ENCODE peak calls at places on chromosomes 16 and 17, in seven cellular contexts. P, Y, T, Q, A, S and G are unnamed samples.

GRCh38 chr17:50564916-50565315 is 4.4 kb downstream of the CACNA1G start:
- DNase-seq in P (no peak), Y (peak), T (no peak), Q (no peak), A (peak), S (no peak), G (no peak)

GRCh38 chr17:7929158-7930029 is at the start of gene KCNAB3:
- DNase-seq in P (no peak), Y (peak), T (no peak), Q (no peak), A (peak), S (peak), G (peak)

GRCh38 chr16:49559242-49559641 is 185.6 kb downstream of the C16orf78 start:
- DNase-seq in P (no peak), Y (no peak), T (no peak), Q (no peak), A (no peak), S (no peak), G (no peak)

GRCh38 chr17:75260679-75261335 is 599 bp downstream of the GGA3 start:
- DNase-seq in P (no peak), Y (no peak), T (no peak), Q (no peak), A (peak), S (no peak), G (no peak)

GRCh38 chr16:54290203-54291106 is 3.9 kb upstream of the IRX3 start:
- DNase-seq in P (no peak), Y (no peak), T (no peak), Q (no peak), A (no peak), S (no peak), G (no peak)

GRCh38 chr16:51152691-51153261 is 1.7 kb upstream of the SALL1 start:
- DNase-seq in P (no peak), Y (no peak), T (no peak), Q (no peak), A (peak), S (no peak), G (no peak)

GRCh38 chr16:29816694-29817441 is 916 bp downstream of the PAGR1 start:
- DNase-seq in P (no peak), Y (peak), T (no peak), Q (no peak), A (peak), S (no peak), G (no peak)

GRCh38 chr17:40121191-40121885 is 433 bp upstream of the MSL1 start:
- DNase-seq in P (no peak), Y (peak), T (no peak), Q (peak), A (peak), S (no peak), G (no peak)

GRCh38 chr17:68613739-68614298 is 12.7 kb upstream of the FAM20A start:
- DNase-seq in P (peak), Y (no peak), T (no peak), Q (no peak), A (peak), S (no peak), G (no peak)

GRCh38 chr16:75238853-75239371 is 12.5 kb downstream of the BCAR1 start:
- DNase-seq in P (no peak), Y (peak), T (no peak), Q (no peak), A (peak), S (no peak), G (no peak)

GRCh38 chr17:29212681-29213121 is 32.5 kb upstream of the MYO18A start:
- DNase-seq in P (no peak), Y (peak), T (no peak), Q (no peak), A (no peak), S (no peak), G (no peak)

GRCh38 chr16:77812856-77813523 is 24.6 kb downstream of the VAT1L start:
- DNase-seq in P (no peak), Y (no peak), T (no peak), Q (no peak), A (no peak), S (no peak), G (no peak)

GRCh38 chr17:63349478-63350000 is 96.6 kb downstream of the CYB561 start:
- DNase-seq in P (no peak), Y (no peak), T (no peak), Q (no peak), A (no peak), S (peak), G (peak)

GRCh38 chr17:71461504-71462197 is 659.2 kb upstream of the SOX9 start:
- DNase-seq in P (no peak), Y (no peak), T (no peak), Q (no peak), A (no peak), S (no peak), G (no peak)

GRCh38 chr16:88116121-88116900 is 165.1 kb downstream of the BANP start:
- DNase-seq in P (no peak), Y (no peak), T (no peak), Q (no peak), A (peak), S (no peak), G (peak)

GRCh38 chr17:78125976-78126894 is 2.3 kb downstream of the TMC6 start:
- DNase-seq in P (no peak), Y (no peak), T (no peak), Q (no peak), A (no peak), S (no peak), G (no peak)

GRCh38 chr16:68355447-68356248 is 44.8 kb downstream of the PRMT7 start:
- DNase-seq in P (no peak), Y (no peak), T (no peak), Q (no peak), A (no peak), S (no peak), G (no peak)

GRCh38 chr16:72427786-72428480 is 256.0 kb upstream of the PMFBP1 start:
- DNase-seq in P (no peak), Y (peak), T (no peak), Q (no peak), A (no peak), S (no peak), G (no peak)

GRCh38 chr17:3885970-3886369 is 6.9 kb downstream of the CAMKK1 start:
- DNase-seq in P (no peak), Y (no peak), T (no peak), Q (no peak), A (peak), S (no peak), G (peak)

GRCh38 chr17:38914741-38915638 is 10.4 kb upstream of the LASP1NB start:
- DNase-seq in P (no peak), Y (no peak), T (no peak), Q (peak), A (no peak), S (no peak), G (no peak)

GRCh38 chr17:82962163-82962720 is 117.2 kb upstream of the METRNL start:
- DNase-seq in P (no peak), Y (no peak), T (no peak), Q (no peak), A (peak), S (no peak), G (no peak)

GRCh38 chr17:16100737-16101400 is 101.2 kb downstream of the TTC19 start:
- DNase-seq in P (no peak), Y (no peak), T (no peak), Q (no peak), A (no peak), S (no peak), G (no peak)

GRCh38 chr17:9022553-9023388 is 1.5 kb downstream of the NTN1 start:
- DNase-seq in P (no peak), Y (no peak), T (no peak), Q (peak), A (peak), S (no peak), G (no peak)

GRCh38 chr17:15213381-15214087 is 51.6 kb downstream of the PMP22 start:
- DNase-seq in P (no peak), Y (no peak), T (no peak), Q (no peak), A (peak), S (no peak), G (no peak)

GRCh38 chr17:2053380-2054261 is 1.3 kb upstream of the HIC1 start:
- DNase-seq in P (no peak), Y (peak), T (peak), Q (peak), A (peak), S (no peak), G (no peak)

GRCh38 chr16:4244254-4244812 is 2.5 kb upstream of the SRL start:
- DNase-seq in P (no peak), Y (no peak), T (no peak), Q (no peak), A (no peak), S (no peak), G (no peak)

GRCh38 chr16:14372471-14372870 is 257.6 kb downstream of the PARN start:
- DNase-seq in P (no peak), Y (no peak), T (no peak), Q (no peak), A (no peak), S (no peak), G (no peak)

GRCh38 chr17:67488161-67488560 is 111.1 kb downstream of the PITPNC1 start:
- DNase-seq in P (no peak), Y (no peak), T (no peak), Q (no peak), A (no peak), S (no peak), G (no peak)

GRCh38 chr16:9900576-9900975 is 281.7 kb downstream of the GRIN2A start:
- DNase-seq in P (no peak), Y (no peak), T (no peak), Q (no peak), A (no peak), S (no peak), G (no peak)

GRCh38 chr16:57270221-57271062 is 14.0 kb downstream of the PLLP start:
- DNase-seq in P (no peak), Y (peak), T (no peak), Q (no peak), A (no peak), S (no peak), G (no peak)

GRCh38 chr16:67936876-67937605 is 391 bp upstream of the PSMB10 start:
- DNase-seq in P (no peak), Y (peak), T (peak), Q (no peak), A (no peak), S (no peak), G (no peak)

GRCh38 chr17:78133971-78134898 is 3.7 kb downstream of the TMC8 start:
- DNase-seq in P (peak), Y (no peak), T (no peak), Q (no peak), A (no peak), S (no peak), G (no peak)

GRCh38 chr16:84765606-84766580 is 53.9 kb upstream of the CRISPLD2 start:
- DNase-seq in P (no peak), Y (no peak), T (no peak), Q (no peak), A (no peak), S (no peak), G (no peak)

GRCh38 chr17:64146418-64147109 is 16.6 kb upstream of the ERN1 start:
- DNase-seq in P (no peak), Y (peak), T (no peak), Q (no peak), A (peak), S (peak), G (peak)